ENCODE peak calls at places on chromosomes 6 and 20, in ten cellular contexts. Q is astrocyte, L is tibial nerve, X is GM12865, P is A549, Z is HFF-Myc, T is AG09309, O is cardiac fibroblast, J is astrocyte of the cerebellum, W is breast epithelium. H is an unnamed sample.

GRCh38 chr20:5181955-5182354 is 55.1 kb downstream of the CDS2 start:
- DNase-seq in W (no peak), J (no peak), O (peak), P (peak), T (no peak), L (no peak), Q (peak), X (no peak), Z (no peak), H (no peak)

GRCh38 chr6:71406871-71407860 is 118.6 kb downstream of the OGFRL1 start:
- DNase-seq in Q (no peak), L (no peak), O (no peak), T (no peak), J (no peak), W (no peak), P (peak), Z (no peak), X (no peak), H (no peak)

GRCh38 chr6:143949535-143949934 is 58.5 kb downstream of the PLAGL1 start:
- DNase-seq in L (no peak), T (no peak), P (no peak), J (no peak), X (no peak), Q (no peak), W (no peak), O (no peak), Z (no peak), H (no peak)

GRCh38 chr20:16490696-16491095 is 82.6 kb downstream of the KIF16B start:
- DNase-seq in L (no peak), Q (peak), O (no peak), X (no peak), J (peak), T (no peak), Z (no peak), W (no peak), P (no peak), H (no peak)

GRCh38 chr6:25014806-25015560 is 79.2 kb upstream of the RIPOR2 start:
- DNase-seq in L (no peak), J (peak), T (peak), X (peak), P (peak), Z (peak), W (peak), O (peak), Q (peak), H (peak)

GRCh38 chr6:159693894-159694545 is 979 bp upstream of the SOD2 start:
- DNase-seq in W (no peak), J (no peak), X (peak), P (no peak), O (peak), Z (no peak), L (no peak), Q (peak), T (no peak), H (no peak)

GRCh38 chr6:132188865-132189264 is 212.4 kb downstream of the MOXD1 start:
- DNase-seq in X (no peak), O (peak), Q (peak), P (no peak), T (peak), J (peak), Z (peak), L (no peak), W (no peak), H (peak)

GRCh38 chr6:112337209-112337638 is 9.9 kb upstream of the RFPL4B start:
- DNase-seq in P (peak), Z (peak), J (peak), X (peak), Q (peak), O (peak), L (peak), T (peak), W (peak), H (no peak)

GRCh38 chr20:53072923-53073579 is 100.9 kb downstream of the TSHZ2 start:
- DNase-seq in O (no peak), W (no peak), Q (no peak), P (no peak), L (no peak), J (no peak), X (no peak), T (no peak), Z (no peak), H (no peak)

DNA sequence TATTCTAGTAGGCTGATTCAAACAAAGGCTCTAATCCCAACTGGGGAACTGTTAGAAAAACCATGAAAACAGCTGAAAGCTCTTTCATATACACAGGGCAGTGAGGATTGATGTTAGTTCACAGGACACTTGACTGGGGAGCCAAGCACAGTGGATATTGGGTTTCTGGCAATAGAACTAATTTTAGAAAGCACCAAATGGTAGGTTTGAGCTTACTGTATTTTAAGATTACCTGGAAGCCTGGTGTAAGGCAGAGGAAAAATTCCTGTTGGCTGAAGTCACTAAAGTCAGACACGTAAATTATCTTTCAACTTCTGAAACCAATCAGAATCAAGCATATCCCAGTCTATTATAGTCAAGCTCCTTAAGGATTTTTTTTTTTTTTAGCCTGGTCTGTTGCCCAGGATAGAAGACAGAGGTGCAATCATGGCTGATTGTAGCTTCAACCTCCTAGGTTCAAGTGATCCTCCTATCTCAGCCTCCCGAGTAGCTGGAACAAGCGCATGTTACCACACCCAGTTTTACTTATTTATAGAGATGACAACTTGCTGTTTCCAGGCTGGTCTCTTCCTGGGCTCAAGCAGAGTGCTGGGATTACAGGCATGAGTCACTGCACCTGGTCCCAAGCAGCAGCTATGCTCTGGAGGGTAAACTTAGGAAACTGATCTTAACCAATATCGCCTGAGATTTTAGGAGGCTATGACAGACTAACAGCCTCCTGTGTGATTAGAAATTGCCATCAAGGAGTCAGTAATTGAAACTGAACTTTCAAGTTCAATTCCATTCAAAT is 32.5 kb upstream of the SYNCRIP start:
- DNase-seq in O (peak), L (no peak), T (no peak), Q (peak), Z (no peak), P (peak), J (no peak), W (no peak), X (peak), H (no peak)
- H3K4me3 ChIP-seq in O (peak), L (peak), T (no peak), Q (peak), Z (peak), P (peak), J (peak), W (peak), X (peak), H (no peak)

DNA sequence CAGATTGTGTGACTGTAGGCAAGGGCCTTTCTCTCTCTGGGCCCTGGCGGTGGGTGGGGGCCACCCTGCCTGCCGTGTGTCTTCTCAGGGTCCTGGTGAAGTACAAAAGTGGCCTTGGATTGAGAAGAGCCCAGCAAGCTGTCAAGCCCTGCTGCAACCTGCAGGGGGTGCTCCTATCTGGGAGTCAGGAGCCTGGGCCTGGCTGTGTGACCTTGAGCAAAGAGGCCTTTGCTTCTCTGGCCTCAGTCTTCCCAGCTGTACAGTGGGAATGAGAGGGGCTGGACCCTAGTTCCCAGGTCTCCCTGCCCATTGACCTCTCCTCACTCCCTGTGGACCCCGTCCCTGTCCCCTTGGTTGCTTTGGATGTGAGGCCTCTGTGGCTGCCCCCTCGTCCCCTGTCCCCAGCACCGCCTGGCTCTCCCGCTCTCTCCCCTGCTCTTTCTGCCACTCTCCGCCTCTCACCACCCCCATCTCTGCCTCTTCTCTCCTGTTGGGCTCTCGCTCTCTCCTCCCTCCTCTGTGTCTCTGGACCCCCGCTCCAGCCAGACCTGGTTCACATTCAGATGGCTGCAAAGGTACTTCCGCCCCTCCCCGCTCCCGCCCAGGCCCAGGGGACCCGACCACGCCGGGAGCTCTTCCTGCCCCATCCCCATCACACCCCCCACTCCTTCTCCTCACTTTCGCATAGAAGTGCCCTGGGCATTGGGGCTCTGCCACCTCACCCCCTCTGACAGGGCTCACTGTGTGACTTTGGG is 46.7 kb downstream of the SRC start:
- DNase-seq in T (no peak), J (no peak), X (peak), P (peak), W (no peak), Z (no peak), L (no peak), O (peak), Q (no peak), H (no peak)
- TF ChIP-seq CTCF in T (peak), J (peak), X (peak), P (peak), W (no peak), Z (peak), L (no peak), O (peak), Q (peak), H (peak)

GRCh38 chr6:149922642-149923326 is at the start of gene RAET1G:
- DNase-seq in L (peak), O (peak), Q (peak), Z (peak), T (peak), P (peak), W (peak), X (peak), J (peak), H (peak)

GRCh38 chr6:149924933-149925252 is 2.0 kb upstream of the RAET1G start:
- DNase-seq in X (no peak), Z (no peak), W (no peak), Q (no peak), T (no peak), P (no peak), J (no peak), O (no peak), L (no peak), H (no peak)

GRCh38 chr6:149924206-149924932 is 1.4 kb upstream of the RAET1G start:
- DNase-seq in O (no peak), Z (no peak), Q (no peak), X (no peak), J (no peak), W (no peak), T (no peak), P (no peak), L (no peak), H (no peak)

GRCh38 chr6:149925253-149925973 is 2.5 kb upstream of the RAET1G start:
- DNase-seq in O (peak), X (no peak), P (no peak), Z (no peak), W (no peak), T (no peak), L (no peak), Q (no peak), J (no peak), H (no peak)

DNA sequence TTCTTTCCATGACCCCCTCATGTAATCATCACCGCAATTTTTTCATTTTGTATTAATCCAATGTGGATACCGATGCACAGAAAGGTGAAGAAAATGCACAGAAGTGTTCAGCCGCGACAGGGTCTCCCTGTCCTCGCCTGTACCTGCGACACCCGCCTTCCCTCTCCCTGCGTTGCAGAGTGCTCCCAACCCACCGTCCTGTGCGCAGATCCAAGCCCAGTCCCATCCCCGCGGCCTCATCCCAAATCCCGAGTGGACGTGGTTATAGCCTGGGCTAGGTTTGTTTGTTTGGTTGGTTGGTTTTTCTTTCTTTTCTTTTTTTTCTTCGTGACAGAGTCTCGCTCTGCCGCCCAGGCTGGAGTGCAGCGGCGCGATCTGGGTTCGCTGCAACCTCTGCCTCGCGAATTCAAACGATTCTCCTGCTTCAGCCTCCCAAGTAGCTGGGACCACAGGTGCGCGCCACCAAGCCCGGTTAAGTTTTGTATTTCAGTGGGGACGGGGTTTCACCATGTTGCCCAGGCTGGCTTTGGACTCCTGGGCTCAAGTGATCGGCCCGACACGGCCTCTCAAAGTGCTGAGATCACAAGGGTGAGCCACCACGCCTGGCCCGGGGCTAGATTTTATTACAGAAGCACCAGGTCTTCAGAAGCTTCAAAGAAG is 536 bp upstream of the RAET1G start:
- DNase-seq in O (no peak), J (no peak), Q (no peak), W (no peak), T (no peak), P (no peak), X (no peak), L (no peak), Z (no peak), H (no peak)
- H3K4me3 ChIP-seq in O (peak), J (peak), Q (peak), W (peak), T (peak), P (peak), X (no peak), L (peak), Z (peak), H (peak)

DNA sequence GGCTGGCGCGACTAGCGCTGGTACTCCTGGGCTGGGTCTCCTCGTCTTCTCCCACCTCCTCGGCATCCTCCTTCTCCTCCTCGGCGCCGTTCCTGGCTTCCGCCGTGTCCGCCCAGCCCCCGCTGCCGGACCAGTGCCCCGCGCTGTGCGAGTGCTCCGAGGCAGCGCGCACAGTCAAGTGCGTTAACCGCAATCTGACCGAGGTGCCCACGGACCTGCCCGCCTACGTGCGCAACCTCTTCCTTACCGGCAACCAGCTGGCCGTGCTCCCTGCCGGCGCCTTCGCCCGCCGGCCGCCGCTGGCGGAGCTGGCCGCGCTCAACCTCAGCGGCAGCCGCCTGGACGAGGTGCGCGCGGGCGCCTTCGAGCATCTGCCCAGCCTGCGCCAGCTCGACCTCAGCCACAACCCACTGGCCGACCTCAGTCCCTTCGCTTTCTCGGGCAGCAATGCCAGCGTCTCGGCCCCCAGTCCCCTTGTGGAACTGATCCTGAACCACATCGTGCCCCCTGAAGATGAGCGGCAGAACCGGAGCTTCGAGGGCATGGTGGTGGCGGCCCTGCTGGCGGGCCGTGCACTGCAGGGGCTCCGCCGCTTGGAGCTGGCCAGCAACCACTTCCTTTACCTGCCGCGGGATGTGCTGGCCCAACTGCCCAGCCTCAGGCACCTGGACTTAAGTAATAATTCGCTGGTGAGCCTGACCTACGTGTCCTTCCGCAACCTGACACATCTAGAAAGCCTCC is 1.6 kb downstream of the TPBG start:
- DNase-seq in W (no peak), Z (no peak), X (peak), J (no peak), T (no peak), O (peak), Q (peak), L (no peak), P (peak), H (no peak)
- TF ChIP-seq CTCF in W (no peak), Z (no peak), X (no peak), J (peak), T (peak), O (peak), Q (no peak), L (no peak), P (peak), H (peak)

DNA sequence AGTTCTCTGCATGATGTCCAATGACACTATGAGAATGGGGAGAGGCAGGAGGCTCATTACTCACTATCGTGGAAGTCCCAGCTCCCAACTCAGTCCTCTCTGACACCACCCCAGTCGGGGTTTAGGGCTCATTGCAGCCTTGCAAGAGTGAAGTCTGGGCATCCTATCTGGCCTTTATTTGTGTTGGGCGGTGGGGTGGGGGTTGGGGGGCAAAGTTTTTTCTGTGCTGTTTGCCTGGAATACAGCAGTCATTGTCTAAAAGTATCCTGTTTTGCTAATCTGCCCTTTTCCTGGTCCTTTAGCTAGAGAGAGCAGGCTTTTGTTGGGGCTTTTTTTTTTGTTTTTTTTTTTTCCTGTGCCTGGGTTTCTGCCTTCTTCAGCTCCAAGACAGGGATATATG is 174.2 kb downstream of the MYLK4 start:
- DNase-seq in J (no peak), Z (no peak), X (no peak), T (no peak), P (no peak), O (no peak), Q (no peak), L (no peak), W (no peak), H (no peak)
- H3K4me3 ChIP-seq in J (no peak), Z (no peak), X (no peak), T (no peak), P (no peak), O (no peak), Q (no peak), L (no peak), W (no peak), H (no peak)

H was measured in BJ.